ENCODE peak calls at places on chromosomes 16 and 17, in six cellular contexts. C is dorsolateral prefrontal cortex, J is H1, Y is breast epithelium, F is upper lobe of right lung, I is PC-3. X is an unnamed sample.

GRCh38 chr16:81939164-81940067 is 71.9 kb downstream of the SDR42E1 start:
- DNase-seq in C (no peak), J (peak), Y (no peak), F (no peak), I (no peak), X (peak)

GRCh38 chr16:15775663-15776304 is 81.0 kb downstream of the MYH11 start:
- DNase-seq in C (no peak), J (no peak), Y (no peak), F (no peak), I (peak), X (no peak)

GRCh38 chr17:43467981-43468541 is 15.7 kb upstream of the DHX8 start:
- DNase-seq in C (peak), J (no peak), Y (no peak), F (no peak), I (no peak), X (no peak)

GRCh38 chr17:82965371-82965770 is 114.0 kb upstream of the METRNL start:
- DNase-seq in C (no peak), J (no peak), Y (peak), F (peak), I (no peak), X (no peak)

GRCh38 chr16:56294599-56294998 is 103.3 kb downstream of the GNAO1 start:
- DNase-seq in C (no peak), J (no peak), Y (no peak), F (no peak), I (peak), X (no peak)

GRCh38 chr17:69050999-69051775 is 9.5 kb downstream of the ABCA9 start:
- DNase-seq in C (no peak), J (no peak), Y (no peak), F (no peak), I (no peak), X (no peak)

GRCh38 chr17:67610061-67610460 is 107.7 kb upstream of the NOL11 start:
- DNase-seq in C (no peak), J (no peak), Y (no peak), F (no peak), I (no peak), X (no peak)

GRCh38 chr16:12084436-12084835 is 107.9 kb downstream of the SNX29 start:
- DNase-seq in C (no peak), J (no peak), Y (peak), F (peak), I (no peak), X (no peak)

GRCh38 chr16:87233928-87234327 is 83.3 kb downstream of the C16orf95 start:
- DNase-seq in C (no peak), J (no peak), Y (no peak), F (no peak), I (no peak), X (peak)

GRCh38 chr16:69859105-69859969 is 91.8 kb upstream of the CLEC18A start:
- DNase-seq in C (peak), J (peak), Y (no peak), F (no peak), I (peak), X (peak)

GRCh38 chr17:1713160-1713877 is 3.1 kb upstream of the TLCD2 start:
- DNase-seq in C (no peak), J (no peak), Y (no peak), F (no peak), I (no peak), X (no peak)

GRCh38 chr17:57943645-57944044 is 11.6 kb downstream of the CUEDC1 start:
- DNase-seq in C (no peak), J (no peak), Y (no peak), F (no peak), I (no peak), X (no peak)

GRCh38 chr17:75404739-75405364 is 626 bp downstream of the GRB2 start:
- DNase-seq in C (peak), J (peak), Y (peak), F (peak), I (peak), X (peak)

GRCh38 chr16:87690911-87691685 is 74.7 kb downstream of the KLHDC4 start:
- DNase-seq in C (no peak), J (no peak), Y (no peak), F (no peak), I (no peak), X (no peak)

GRCh38 chr17:39094607-39095308 is 56.7 kb downstream of the PLXDC1 start:
- DNase-seq in C (no peak), J (no peak), Y (no peak), F (no peak), I (no peak), X (no peak)

GRCh38 chr16:50309156-50309526 is 42.8 kb downstream of the ADCY7 start:
- DNase-seq in C (peak), J (no peak), Y (no peak), F (no peak), I (no peak), X (no peak)

GRCh38 chr16:56547949-56548567 is 16.8 kb upstream of the MT4 start:
- DNase-seq in C (no peak), J (no peak), Y (no peak), F (no peak), I (no peak), X (no peak)

GRCh38 chr17:7548585-7549400 is at the start of gene TNFSF12:
- DNase-seq in C (peak), J (peak), Y (peak), F (peak), I (peak), X (peak)

GRCh38 chr16:53515259-53515658 is 12.2 kb upstream of the AKTIP start:
- DNase-seq in C (no peak), J (no peak), Y (no peak), F (no peak), I (no peak), X (no peak)

GRCh38 chr16:4936181-4936990 is 562 bp downstream of the PPL start:
- DNase-seq in C (no peak), J (peak), Y (no peak), F (peak), I (peak), X (peak)

GRCh38 chr16:6335072-6335471 is 997.6 kb upstream of the RBFOX1 start:
- DNase-seq in C (no peak), J (peak), Y (no peak), F (no peak), I (peak), X (peak)

GRCh38 chr17:35371934-35372333 is 1.5 kb downstream of the SLFN11 start:
- DNase-seq in C (no peak), J (no peak), Y (no peak), F (no peak), I (no peak), X (no peak)

GRCh38 chr16:27355610-27356009 is 41.8 kb downstream of the IL4R start:
- DNase-seq in C (no peak), J (peak), Y (no peak), F (peak), I (peak), X (peak)

GRCh38 chr17:36823850-36824677 is 113.2 kb upstream of the LHX1 start:
- DNase-seq in C (no peak), J (no peak), Y (no peak), F (no peak), I (no peak), X (no peak)

GRCh38 chr16:14378684-14379467 is 251.2 kb downstream of the PARN start:
- DNase-seq in C (no peak), J (no peak), Y (no peak), F (no peak), I (peak), X (no peak)

GRCh38 chr16:66248096-66248495 is 118.4 kb upstream of the CDH5 start:
- DNase-seq in C (no peak), J (no peak), Y (peak), F (no peak), I (peak), X (no peak)

GRCh38 chr16:22784690-22785214 is 29.2 kb upstream of the HS3ST2 start:
- DNase-seq in C (no peak), J (no peak), Y (no peak), F (no peak), I (no peak), X (no peak)

GRCh38 chr16:29022196-29022595 is 37.3 kb downstream of the LAT start:
- DNase-seq in C (no peak), J (no peak), Y (no peak), F (no peak), I (no peak), X (no peak)

GRCh38 chr17:75856062-75856681 is 1.0 kb upstream of the WBP2 start:
- DNase-seq in C (no peak), J (no peak), Y (no peak), F (no peak), I (peak), X (peak)

GRCh38 chr17:78789663-78790181 is 7.6 kb upstream of the CYTH1 start:
- DNase-seq in C (peak), J (no peak), Y (peak), F (peak), I (no peak), X (no peak)

GRCh38 chr16:58507195-58507962 is 7.4 kb downstream of the NDRG4 start:
- DNase-seq in C (no peak), J (no peak), Y (peak), F (no peak), I (no peak), X (no peak)

GRCh38 chr17:75756451-75757085 is 8.4 kb downstream of the GALK1 start:
- DNase-seq in C (no peak), J (peak), Y (no peak), F (no peak), I (no peak), X (no peak)

GRCh38 chr17:61150686-61151299 is 248.8 kb upstream of the TBX2 start:
- DNase-seq in C (no peak), J (no peak), Y (no peak), F (no peak), I (no peak), X (no peak)

GRCh38 chr17:4293572-4293971 is 29.8 kb upstream of the ANKFY1 start:
- DNase-seq in C (no peak), J (no peak), Y (no peak), F (no peak), I (no peak), X (no peak)

GRCh38 chr17:79047923-79048825 is 24.2 kb downstream of the C1QTNF1 start:
- DNase-seq in C (no peak), J (no peak), Y (no peak), F (peak), I (peak), X (no peak)

GRCh38 chr16:289395-289997 is 6.5 kb downstream of the PDIA2 start:
- DNase-seq in C (no peak), J (no peak), Y (no peak), F (no peak), I (no peak), X (no peak)

GRCh38 chr17:79851461-79851817 is 12.2 kb upstream of the CBX4 start:
- DNase-seq in C (no peak), J (no peak), Y (no peak), F (peak), I (peak), X (no peak)

GRCh38 chr16:50254072-50254471 is 12.3 kb upstream of the ADCY7 start:
- DNase-seq in C (no peak), J (no peak), Y (no peak), F (peak), I (no peak), X (no peak)

GRCh38 chr17:58005728-58006562 is 1.1 kb downstream of the SRSF1 start:
- DNase-seq in C (no peak), J (no peak), Y (no peak), F (no peak), I (no peak), X (no peak)

GRCh38 chr17:77147357-77147801 is 6.6 kb downstream of the SEC14L1 start:
- DNase-seq in C (no peak), J (no peak), Y (no peak), F (peak), I (no peak), X (no peak)
- H3K4me3 ChIP-seq in C (peak), J (no peak), Y (no peak), F (peak), I (no peak), X (no peak)

GRCh38 chr17:48609754-48610281 is 999 bp downstream of the HOXB7 start:
- DNase-seq in C (no peak), J (no peak), Y (no peak), F (no peak), I (no peak), X (no peak)

GRCh38 chr17:48608494-48608834 is 2.4 kb downstream of the HOXB7 start:
- DNase-seq in C (no peak), J (no peak), Y (no peak), F (no peak), I (no peak), X (no peak)

GRCh38 chr17:48606892-48607241 is 2.1 kb upstream of the HOXB6 start:
- DNase-seq in C (no peak), J (no peak), Y (no peak), F (no peak), I (no peak), X (no peak)

GRCh38 chr17:48610282-48611211 is at the start of gene HOXB7:
- DNase-seq in C (no peak), J (no peak), Y (no peak), F (peak), I (no peak), X (no peak)

GRCh38 chr17:48608921-48609505 is 1.8 kb downstream of the HOXB7 start:
- DNase-seq in C (no peak), J (no peak), Y (no peak), F (no peak), I (no peak), X (no peak)
- H3K4me3 ChIP-seq in C (no peak), J (no peak), Y (no peak), F (no peak), I (no peak), X (no peak)

GRCh38 chr17:59193463-59193862 is 16.4 kb upstream of the SMG8 start:
- DNase-seq in C (no peak), J (no peak), Y (no peak), F (no peak), I (no peak), X (no peak)
- H3K4me3 ChIP-seq in C (no peak), J (no peak), Y (no peak), F (no peak), I (no peak), X (no peak)

DNA sequence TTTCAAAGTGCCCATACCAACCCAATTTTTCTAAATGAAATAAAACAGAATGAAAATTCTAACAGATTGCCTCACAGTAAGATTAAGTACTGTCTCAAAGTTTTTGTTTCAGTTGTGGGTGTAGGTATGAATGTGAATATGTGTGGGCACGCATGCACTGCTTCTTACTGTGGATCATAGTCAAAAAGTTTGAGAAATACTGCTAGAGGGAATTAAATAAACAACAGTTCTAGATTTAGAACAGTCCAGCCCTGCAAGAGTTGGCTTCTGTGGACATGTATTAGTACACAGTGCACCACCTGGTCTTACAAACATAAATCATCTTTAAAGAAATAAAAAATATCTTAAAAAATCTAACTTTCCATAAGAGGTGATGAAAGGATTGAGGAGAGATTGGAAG is 8.4 kb downstream of the ZNF652 start:
- DNase-seq in C (no peak), J (no peak), Y (no peak), F (no peak), I (no peak), X (no peak)
- H3K4me3 ChIP-seq in C (no peak), J (no peak), Y (no peak), F (no peak), I (no peak), X (no peak)

DNA sequence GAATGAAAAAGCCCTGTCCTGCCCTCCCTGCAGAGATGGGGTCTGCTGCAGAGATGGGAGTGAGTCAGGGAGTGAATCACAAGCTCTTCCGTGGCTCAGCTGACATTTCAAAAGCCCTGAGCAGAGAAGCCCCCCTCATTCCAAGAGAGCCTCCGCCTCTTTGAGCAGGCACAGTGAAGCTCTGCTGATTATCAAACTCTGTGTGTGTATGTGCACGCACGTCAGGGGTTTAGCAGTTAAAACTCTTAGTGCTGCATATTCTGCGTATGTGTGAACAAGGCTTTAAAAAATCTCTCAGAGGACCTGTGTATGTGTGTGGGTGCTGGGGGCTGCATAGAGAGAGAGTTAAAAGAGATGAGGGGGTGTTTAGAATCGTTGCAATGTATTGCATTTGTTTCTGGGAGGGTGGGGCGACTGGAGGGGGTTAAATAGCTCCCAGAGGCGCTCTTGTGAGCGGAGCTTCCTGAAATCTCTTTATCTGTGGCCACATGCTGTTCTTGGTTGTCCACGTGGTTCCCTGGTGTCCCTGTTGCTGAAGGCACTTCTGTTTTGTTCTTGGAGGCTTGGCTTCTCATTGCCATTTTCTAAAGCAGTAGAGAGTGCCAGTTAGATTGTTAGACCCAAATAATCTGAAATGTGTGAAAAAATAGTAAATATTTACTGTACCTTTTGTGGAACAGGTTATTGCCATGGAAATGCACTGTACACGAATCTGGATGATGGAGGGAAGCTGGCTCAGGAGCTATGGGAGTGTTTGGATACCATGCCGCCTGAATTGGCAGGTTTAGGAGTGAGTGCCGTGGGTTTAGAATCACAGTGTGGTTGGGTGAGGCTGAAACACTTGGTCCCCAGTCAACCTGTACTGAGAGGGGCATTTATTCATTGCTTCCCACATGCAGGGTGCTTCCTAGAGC is 116.6 kb downstream of the PRKCB start:
- DNase-seq in C (peak), J (no peak), Y (no peak), F (no peak), I (no peak), X (peak)
- H3K4me3 ChIP-seq in C (no peak), J (no peak), Y (no peak), F (no peak), I (no peak), X (no peak)

GRCh38 chr17:56908061-56908542 is 5.7 kb downstream of the TRIM25 start:
- DNase-seq in C (no peak), J (no peak), Y (no peak), F (peak), I (peak), X (no peak)

GRCh38 chr17:56913000-56913866 is 616 bp downstream of the TRIM25 start:
- DNase-seq in C (no peak), J (peak), Y (peak), F (peak), I (peak), X (peak)

GRCh38 chr17:56912105-56912999 is 1.5 kb downstream of the TRIM25 start:
- DNase-seq in C (no peak), J (no peak), Y (no peak), F (no peak), I (peak), X (no peak)

GRCh38 chr17:56909742-56910508 is 3.9 kb downstream of the TRIM25 start:
- DNase-seq in C (no peak), J (no peak), Y (no peak), F (peak), I (no peak), X (no peak)

DNA sequence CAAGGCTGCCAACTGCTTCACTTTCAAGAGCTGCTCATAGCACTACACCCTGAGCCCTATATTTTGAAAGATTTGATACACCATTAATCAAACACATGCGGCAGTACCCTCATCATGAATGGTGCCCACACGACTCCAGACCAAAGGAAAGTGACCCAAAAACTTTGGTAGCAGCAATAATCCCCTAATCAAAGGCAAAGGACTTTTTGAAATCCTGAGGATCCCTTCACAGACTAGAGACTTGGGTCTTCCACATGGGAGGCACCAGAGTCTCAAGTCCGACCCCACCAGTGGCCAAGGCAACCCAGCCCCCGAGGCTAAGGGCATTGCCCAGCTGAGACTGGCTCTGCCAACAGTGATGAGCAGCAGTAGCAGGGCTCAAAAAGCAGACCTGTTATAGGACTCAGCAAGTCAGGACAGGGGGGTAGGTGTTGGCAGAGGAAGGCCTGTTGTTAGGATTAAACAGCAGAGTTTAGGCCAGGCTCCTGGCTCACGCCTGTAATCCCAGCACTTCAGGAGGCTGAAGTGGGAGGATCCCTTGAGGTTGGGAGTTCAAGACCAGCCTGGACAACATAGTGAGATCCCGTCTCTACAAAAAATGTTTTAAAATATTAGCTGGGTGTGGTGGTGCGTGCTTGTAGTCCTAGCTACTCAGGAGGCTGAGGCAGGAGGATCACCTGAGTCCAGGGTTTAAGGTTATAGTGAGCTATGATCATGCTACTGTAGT is 3.2 kb downstream of the TRIM25 start:
- DNase-seq in C (no peak), J (no peak), Y (no peak), F (no peak), I (no peak), X (no peak)
- H3K4me3 ChIP-seq in C (no peak), J (no peak), Y (peak), F (peak), I (peak), X (no peak)

DNA sequence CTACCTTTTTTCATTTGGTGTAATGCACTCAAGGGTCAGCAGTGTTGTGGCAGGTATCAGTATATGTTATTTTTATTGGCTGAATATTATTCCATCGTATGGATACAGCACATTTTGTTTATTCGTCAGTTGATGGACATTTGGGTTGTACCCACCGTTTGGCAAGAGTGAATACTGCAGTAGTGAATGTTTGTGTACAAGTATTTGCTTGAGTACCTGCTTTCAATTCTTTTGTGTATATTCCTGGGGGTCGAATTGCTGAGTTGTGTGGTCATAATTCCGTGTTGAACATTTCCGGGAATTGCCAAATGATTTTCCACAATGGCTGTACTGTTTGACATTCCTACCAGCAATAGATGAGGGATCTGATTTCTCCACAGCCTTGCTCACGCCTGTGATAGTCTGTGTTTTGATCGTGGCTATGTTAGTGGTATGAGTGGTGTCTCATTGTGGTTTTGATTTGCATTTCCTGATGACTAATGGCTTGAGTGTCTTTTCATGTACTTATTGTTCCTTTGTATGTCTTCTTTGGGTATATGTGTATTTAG is 108.4 kb downstream of the OR1D5 start:
- DNase-seq in C (no peak), J (no peak), Y (no peak), F (no peak), I (peak), X (peak)
- H3K4me3 ChIP-seq in C (no peak), J (no peak), Y (no peak), F (no peak), I (peak), X (no peak)